ENCODE peak calls at places on chromosomes 16 and 17, in four cellular contexts. X, M, H and L are unnamed samples.

GRCh38 chr17:29929006-29929543 is 953 bp downstream of the SSH2 start:
- DNase-seq in M (peak; percentile 51), X (peak; percentile 34), H (peak; percentile 7), L (no peak)

GRCh38 chr17:64240741-64241347 is 22.2 kb downstream of the TEX2 start:
- DNase-seq in X (no peak), H (peak; percentile 31), M (no peak), L (peak; percentile 60)

GRCh38 chr17:81429353-81429774 is 34.1 kb downstream of the BAHCC1 start:
- DNase-seq in H (peak; percentile 35), X (peak; percentile 92), M (no peak), L (no peak)

GRCh38 chr16:84072014-84072413 is 29.4 kb upstream of the SLC38A8 start:
- DNase-seq in M (no peak), H (peak; percentile 18), X (no peak), L (no peak)

GRCh38 chr17:67528751-67529436 is 151.8 kb downstream of the PITPNC1 start:
- DNase-seq in X (peak; percentile 91), H (peak; percentile 94), M (no peak), L (peak; percentile 52)

GRCh38 chr16:73956592-73957495 is 339.8 kb upstream of the PSMD7 start:
- DNase-seq in H (peak; percentile 78), M (peak; percentile 54), X (peak; percentile 66), L (peak; percentile 23)

GRCh38 chr17:44045493-44045892 is 21.0 kb downstream of the LSM12 start:
- DNase-seq in M (no peak), X (no peak), H (no peak), L (no peak)

GRCh38 chr17:10125761-10126553 is 72.4 kb downstream of the GAS7 start:
- DNase-seq in X (no peak), M (no peak), H (no peak), L (no peak)

GRCh38 chr17:56681561-56682266 is 88.2 kb downstream of the NOG start:
- DNase-seq in X (no peak), H (peak; percentile 81), M (peak; percentile 50), L (peak; percentile 77)

GRCh38 chr17:28725166-28725659 is 820 bp downstream of the TLCD1 start:
- DNase-seq in M (peak; percentile 78), X (peak; percentile 25), H (peak; percentile 47), L (no peak)

GRCh38 chr16:77729951-77730350 is 7.6 kb downstream of the NUDT7 start:
- DNase-seq in X (no peak), M (no peak), H (no peak), L (no peak)

GRCh38 chr17:8141046-8141445 is 11.2 kb downstream of the PER1 start:
- DNase-seq in M (no peak), X (no peak), H (no peak), L (no peak)

GRCh38 chr17:46020023-46020735 is 21.1 kb downstream of the STH start:
- DNase-seq in X (no peak), M (peak; percentile 80), H (no peak), L (no peak)

GRCh38 chr16:84390131-84390785 is 21.9 kb downstream of the ATP2C2 start:
- DNase-seq in H (no peak), M (no peak), X (no peak), L (no peak)

GRCh38 chr17:34503804-34504203 is 75.6 kb upstream of the TMEM132E start:
- DNase-seq in H (no peak), M (peak; percentile 50), X (no peak), L (no peak)

GRCh38 chr17:43940630-43941029 is 1.6 kb downstream of the PPY start:
- DNase-seq in H (peak; percentile 44), X (no peak), M (no peak), L (no peak)

GRCh38 chr17:44780845-44781480 is 22.2 kb downstream of the ADAM11 start:
- DNase-seq in H (no peak), X (no peak), M (no peak), L (no peak)

GRCh38 chr17:32831627-32832243 is 45.2 kb downstream of the MYO1D start:
- DNase-seq in X (no peak), M (no peak), H (no peak), L (no peak)

GRCh38 chr16:1941924-1942809 is 832 bp downstream of the MSRB1 start:
- DNase-seq in X (peak; percentile 68), H (no peak), M (no peak), L (no peak)

GRCh38 chr17:17401271-17401781 is 75.5 kb upstream of the MED9 start:
- DNase-seq in M (peak; percentile 46), X (no peak), H (no peak), L (no peak)

GRCh38 chr16:70789231-70789926 is 11.6 kb downstream of the VAC14 start:
- DNase-seq in H (no peak), M (no peak), X (no peak), L (no peak)

GRCh38 chr17:796609-797008 is 14.5 kb downstream of the MRM3 start:
- DNase-seq in M (no peak), H (no peak), X (no peak), L (no peak)

GRCh38 chr17:41935641-41936040 is 5.2 kb downstream of the ODAD4 start:
- DNase-seq in H (no peak), M (no peak), X (no peak), L (no peak)

GRCh38 chr16:81624718-81625543 is 154.2 kb upstream of the PLCG2 start:
- DNase-seq in X (no peak), H (no peak), M (peak; percentile 27), L (no peak)

GRCh38 chr17:27559996-27560481 is 70.9 kb upstream of the LGALS9 start:
- DNase-seq in H (peak; percentile 81), X (peak; percentile 66), M (no peak), L (no peak)

GRCh38 chr17:77332034-77332971 is 191.5 kb downstream of the SEC14L1 start:
- DNase-seq in M (peak; percentile 78), X (peak; percentile 9), H (no peak), L (no peak)

GRCh38 chr17:82041139-82041814 is 3.8 kb upstream of the DCXR start:
- DNase-seq in X (no peak), H (no peak), M (no peak), L (no peak)

GRCh38 chr17:16991349-16992009 is 19.6 kb upstream of the TNFRSF13B start:
- DNase-seq in M (peak; percentile 91), X (peak; percentile 88), H (peak; percentile 63), L (no peak)

GRCh38 chr17:7883781-7884386 is 4.7 kb upstream of the CHD3 start:
- DNase-seq in X (no peak), M (peak; percentile 54), H (no peak), L (no peak)

GRCh38 chr17:78383725-78384471 is 5.4 kb downstream of the PGS1 start:
- DNase-seq in X (peak; percentile 32), M (peak; percentile 95), H (peak; percentile 95), L (peak; percentile 99)

GRCh38 chr16:3458278-3458851 is 14.9 kb downstream of the NAA60 start:
- DNase-seq in X (peak; percentile 48), H (no peak), M (peak; percentile 41), L (no peak)

DNA sequence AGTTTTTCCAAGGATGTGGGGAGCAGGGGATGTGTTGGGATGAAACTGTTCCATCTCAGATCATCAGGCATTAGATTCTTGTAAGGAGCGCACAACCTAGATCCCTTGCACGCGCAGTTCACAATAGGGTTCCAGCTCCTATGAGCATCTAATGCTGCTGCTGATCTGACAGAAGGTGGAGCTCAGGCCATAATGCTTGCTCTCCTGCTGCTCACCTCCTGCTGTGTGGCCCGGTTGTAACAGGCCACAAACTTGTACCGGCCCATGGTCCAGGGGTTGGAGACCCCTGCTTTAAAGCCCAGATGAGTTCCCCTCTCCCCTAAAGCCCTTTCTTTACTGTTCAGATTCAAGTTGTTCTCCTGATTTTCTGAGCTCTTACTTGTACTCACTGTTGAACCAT is 44.8 kb downstream of the RNF135 start:
- DNase-seq in H (no peak), X (no peak), M (no peak), L (no peak)
- TF ChIP-seq CTCF in H (no peak), X (no peak), M (no peak), L (peak; percentile 2)

GRCh38 chr16:67100569-67101300 is 9.0 kb upstream of the PHAF1 start:
- DNase-seq in X (no peak), H (no peak), M (peak; percentile 45), L (no peak)
- TF ChIP-seq CTCF in X (no peak), H (peak; percentile 14), M (peak; percentile 28), L (peak; percentile 36)

GRCh38 chr16:75580-76501 is 2.2 kb upstream of the MPG start:
- DNase-seq in M (no peak), H (peak; percentile 66), X (peak; percentile 53), L (peak; percentile 61)
- TF ChIP-seq CTCF in M (no peak), H (peak; percentile 70), X (no peak), L (peak; percentile 47)

GRCh38 chr16:11972128-11972527 is 4.4 kb upstream of the SNX29 start:
- DNase-seq in M (no peak), H (no peak), X (no peak), L (no peak)
- TF ChIP-seq CTCF in M (peak; percentile 9), H (peak; percentile 49), X (no peak), L (peak; percentile 37)

GRCh38 chr16:29973384-29974246 is at the start of gene TAOK2:
- DNase-seq in M (peak; percentile 100), X (peak; percentile 98), H (peak; percentile 98), L (peak; percentile 94)

GRCh38 chr16:29971304-29971703 is 2.4 kb upstream of the TAOK2 start:
- DNase-seq in H (no peak), M (no peak), X (no peak), L (no peak)

GRCh38 chr16:29972500-29972899 is 1.2 kb upstream of the TAOK2 start:
- DNase-seq in M (no peak), X (no peak), H (no peak), L (no peak)

GRCh38 chr16:29974291-29975133 is 844 bp downstream of the TAOK2 start:
- DNase-seq in M (peak; percentile 35), X (no peak), H (no peak), L (no peak)

GRCh38 chr16:29972992-29973383 is 680 bp upstream of the TAOK2 start:
- DNase-seq in X (no peak), H (no peak), M (no peak), L (no peak)
- TF ChIP-seq CTCF in X (no peak), H (no peak), M (no peak), L (no peak)

GRCh38 chr16:29816694-29817441 is 916 bp downstream of the PAGR1 start:
- DNase-seq in X (peak; percentile 64), H (peak; percentile 34), M (peak; percentile 78), L (no peak)
- TF ChIP-seq CTCF in X (no peak), H (peak; percentile 52), M (peak; percentile 29), L (no peak)